ENCODE peak calls at places on chromosomes 1 and 21, in ten cellular contexts. One of them, this sample, is unnamed. For H3K4me1 and H3K9me3, the result is how much of the 10 kb centered on the place peaks cover.

GRCh38 chr1:27382950-27383627 is at the start of gene CD164L2:
- DNase-seq in small intestine: peak
- DNase-seq in sigmoid colon: no peak
- DNase-seq in endothelial cell of umbilical vein: no peak
- DNase-seq in tibial nerve: no peak
- DNase-seq in psoas muscle: no peak
- DNase-seq in neuronal stem cell: no peak
- DNase-seq in hepatocyte: peak
- DNase-seq in Peyer's patch: peak
- DNase-seq in kidney: peak
- DNase-seq in this sample: no peak

GRCh38 chr1:63615809-63616420 is 22.7 kb downstream of the PGM1 start:
- DNase-seq in neuronal stem cell: peak
- DNase-seq in small intestine: peak
- DNase-seq in tibial nerve: peak
- DNase-seq in kidney: no peak
- DNase-seq in psoas muscle: peak
- DNase-seq in Peyer's patch: peak
- DNase-seq in hepatocyte: peak
- DNase-seq in sigmoid colon: peak
- DNase-seq in endothelial cell of umbilical vein: peak
- DNase-seq in this sample: peak

GRCh38 chr1:91226741-91227140 is 177.9 kb downstream of the HFM1 start:
- DNase-seq in endothelial cell of umbilical vein: no peak
- DNase-seq in neuronal stem cell: no peak
- DNase-seq in sigmoid colon: no peak
- DNase-seq in tibial nerve: no peak
- DNase-seq in kidney: no peak
- DNase-seq in hepatocyte: no peak
- DNase-seq in psoas muscle: no peak
- DNase-seq in small intestine: no peak
- DNase-seq in Peyer's patch: no peak
- DNase-seq in this sample: no peak

GRCh38 chr1:12014141-12014981 is 4.9 kb upstream of the MIIP start:
- DNase-seq in tibial nerve: no peak
- DNase-seq in sigmoid colon: no peak
- DNase-seq in hepatocyte: no peak
- DNase-seq in psoas muscle: no peak
- DNase-seq in neuronal stem cell: no peak
- DNase-seq in Peyer's patch: no peak
- DNase-seq in small intestine: no peak
- DNase-seq in endothelial cell of umbilical vein: no peak
- DNase-seq in kidney: no peak
- DNase-seq in this sample: no peak

GRCh38 chr21:37532868-37533780 is 166.6 kb downstream of the DYRK1A start:
- DNase-seq in tibial nerve: no peak
- DNase-seq in psoas muscle: no peak
- DNase-seq in kidney: peak
- DNase-seq in hepatocyte: peak
- DNase-seq in sigmoid colon: no peak
- DNase-seq in endothelial cell of umbilical vein: no peak
- DNase-seq in neuronal stem cell: no peak
- DNase-seq in Peyer's patch: no peak
- DNase-seq in small intestine: peak
- DNase-seq in this sample: no peak

GRCh38 chr1:65422241-65423203 is 2.1 kb downstream of the LEPR start:
- DNase-seq in psoas muscle: no peak
- DNase-seq in sigmoid colon: no peak
- DNase-seq in kidney: peak
- DNase-seq in endothelial cell of umbilical vein: peak
- DNase-seq in hepatocyte: no peak
- DNase-seq in Peyer's patch: no peak
- DNase-seq in tibial nerve: no peak
- DNase-seq in neuronal stem cell: no peak
- DNase-seq in small intestine: no peak
- DNase-seq in this sample: no peak

GRCh38 chr1:44103270-44104131 is 15.1 kb upstream of the KLF17 start:
- DNase-seq in kidney: no peak
- DNase-seq in Peyer's patch: no peak
- DNase-seq in sigmoid colon: no peak
- DNase-seq in small intestine: peak
- DNase-seq in hepatocyte: peak
- DNase-seq in endothelial cell of umbilical vein: no peak
- DNase-seq in neuronal stem cell: no peak
- DNase-seq in psoas muscle: no peak
- DNase-seq in tibial nerve: no peak
- DNase-seq in this sample: no peak

GRCh38 chr1:96048572-96048971 is 673.0 kb upstream of the PTBP2 start:
- DNase-seq in sigmoid colon: no peak
- DNase-seq in tibial nerve: no peak
- DNase-seq in small intestine: no peak
- DNase-seq in neuronal stem cell: no peak
- DNase-seq in kidney: no peak
- DNase-seq in Peyer's patch: no peak
- DNase-seq in hepatocyte: no peak
- DNase-seq in psoas muscle: no peak
- DNase-seq in endothelial cell of umbilical vein: no peak
- DNase-seq in this sample: no peak

GRCh38 chr1:8816831-8817412 is 518 bp downstream of the RERE start:
- DNase-seq in Peyer's patch: peak
- DNase-seq in hepatocyte: peak
- DNase-seq in psoas muscle: peak
- DNase-seq in small intestine: peak
- DNase-seq in sigmoid colon: peak
- DNase-seq in neuronal stem cell: no peak
- DNase-seq in endothelial cell of umbilical vein: peak
- DNase-seq in tibial nerve: peak
- DNase-seq in kidney: peak
- DNase-seq in this sample: peak

GRCh38 chr1:235866207-235866912 is at the start of gene LYST:
- DNase-seq in small intestine: peak
- DNase-seq in sigmoid colon: peak
- DNase-seq in Peyer's patch: peak
- DNase-seq in neuronal stem cell: peak
- DNase-seq in kidney: no peak
- DNase-seq in tibial nerve: peak
- DNase-seq in endothelial cell of umbilical vein: peak
- DNase-seq in hepatocyte: peak
- DNase-seq in psoas muscle: no peak
- DNase-seq in this sample: peak

GRCh38 chr1:77664923-77665516 is 17.4 kb downstream of the ZZZ3 start:
- DNase-seq in sigmoid colon: no peak
- DNase-seq in psoas muscle: no peak
- DNase-seq in hepatocyte: no peak
- DNase-seq in kidney: no peak
- DNase-seq in tibial nerve: no peak
- DNase-seq in small intestine: no peak
- DNase-seq in endothelial cell of umbilical vein: no peak
- DNase-seq in neuronal stem cell: no peak
- DNase-seq in Peyer's patch: no peak
- DNase-seq in this sample: peak

GRCh38 chr1:31703431-31704260 is at the start of gene COL16A1:
- DNase-seq in kidney: peak
- DNase-seq in Peyer's patch: peak
- DNase-seq in tibial nerve: peak
- DNase-seq in hepatocyte: peak
- DNase-seq in neuronal stem cell: no peak
- DNase-seq in small intestine: peak
- DNase-seq in sigmoid colon: peak
- DNase-seq in psoas muscle: peak
- DNase-seq in endothelial cell of umbilical vein: no peak
- DNase-seq in this sample: peak

GRCh38 chr21:35227774-35228173 is 178.7 kb upstream of the RUNX1 start:
- DNase-seq in endothelial cell of umbilical vein: no peak
- DNase-seq in psoas muscle: peak
- DNase-seq in Peyer's patch: peak
- DNase-seq in hepatocyte: no peak
- DNase-seq in kidney: no peak
- DNase-seq in neuronal stem cell: no peak
- DNase-seq in small intestine: no peak
- DNase-seq in sigmoid colon: no peak
- DNase-seq in tibial nerve: no peak
- DNase-seq in this sample: no peak

GRCh38 chr1:183105449-183105848 is 80.6 kb upstream of the LAMC2 start:
- DNase-seq in sigmoid colon: no peak
- DNase-seq in psoas muscle: no peak
- DNase-seq in neuronal stem cell: no peak
- DNase-seq in small intestine: no peak
- DNase-seq in tibial nerve: no peak
- DNase-seq in hepatocyte: no peak
- DNase-seq in endothelial cell of umbilical vein: no peak
- DNase-seq in kidney: no peak
- DNase-seq in Peyer's patch: no peak
- DNase-seq in this sample: peak

GRCh38 chr1:150572918-150573647 is 6.3 kb downstream of the MCL1 start:
- DNase-seq in sigmoid colon: peak
- DNase-seq in hepatocyte: peak
- DNase-seq in neuronal stem cell: no peak
- DNase-seq in kidney: no peak
- DNase-seq in Peyer's patch: peak
- DNase-seq in small intestine: no peak
- DNase-seq in psoas muscle: no peak
- DNase-seq in endothelial cell of umbilical vein: no peak
- DNase-seq in tibial nerve: no peak
- DNase-seq in this sample: peak
- H3K4me1 ChIP-seq in sigmoid colon: half or more
- H3K4me1 ChIP-seq in hepatocyte: under half
- H3K4me1 ChIP-seq in neuronal stem cell: under half
- H3K4me1 ChIP-seq in kidney: under half
- H3K4me1 ChIP-seq in Peyer's patch: under half
- H3K4me1 ChIP-seq in small intestine: under half
- H3K4me1 ChIP-seq in psoas muscle: half or more
- H3K4me1 ChIP-seq in endothelial cell of umbilical vein: under half
- H3K4me1 ChIP-seq in tibial nerve: half or more
- H3K4me1 ChIP-seq in this sample: half or more

GRCh38 chr21:10521091-10521598 is at the start of gene TPTE:
- DNase-seq in Peyer's patch: no peak
- DNase-seq in endothelial cell of umbilical vein: no peak
- DNase-seq in sigmoid colon: no peak
- DNase-seq in kidney: no peak
- DNase-seq in small intestine: no peak
- DNase-seq in tibial nerve: no peak
- DNase-seq in neuronal stem cell: no peak
- DNase-seq in hepatocyte: no peak
- DNase-seq in psoas muscle: no peak
- DNase-seq in this sample: no peak
- H3K9me3 ChIP-seq in Peyer's patch: under half
- H3K9me3 ChIP-seq in endothelial cell of umbilical vein: under half
- H3K9me3 ChIP-seq in sigmoid colon: under half
- H3K9me3 ChIP-seq in kidney: under half
- H3K9me3 ChIP-seq in small intestine: under half
- H3K9me3 ChIP-seq in tibial nerve: under half
- H3K9me3 ChIP-seq in neuronal stem cell: under half
- H3K9me3 ChIP-seq in hepatocyte: under half
- H3K9me3 ChIP-seq in psoas muscle: under half
- H3K9me3 ChIP-seq in this sample: under half

GRCh38 chr1:24971539-24971938 is 41.5 kb upstream of the RUNX3 start:
- DNase-seq in tibial nerve: no peak
- DNase-seq in hepatocyte: no peak
- DNase-seq in sigmoid colon: no peak
- DNase-seq in Peyer's patch: no peak
- DNase-seq in neuronal stem cell: no peak
- DNase-seq in endothelial cell of umbilical vein: no peak
- DNase-seq in psoas muscle: no peak
- DNase-seq in kidney: peak
- DNase-seq in small intestine: no peak
- DNase-seq in this sample: no peak

GRCh38 chr1:24970926-24971530 is 41.0 kb upstream of the RUNX3 start:
- DNase-seq in small intestine: no peak
- DNase-seq in kidney: peak
- DNase-seq in endothelial cell of umbilical vein: no peak
- DNase-seq in tibial nerve: no peak
- DNase-seq in neuronal stem cell: no peak
- DNase-seq in hepatocyte: no peak
- DNase-seq in psoas muscle: no peak
- DNase-seq in Peyer's patch: no peak
- DNase-seq in sigmoid colon: no peak
- DNase-seq in this sample: no peak

GRCh38 chr1:24970399-24970753 is 40.3 kb upstream of the RUNX3 start:
- DNase-seq in psoas muscle: no peak
- DNase-seq in endothelial cell of umbilical vein: no peak
- DNase-seq in tibial nerve: no peak
- DNase-seq in kidney: peak
- DNase-seq in hepatocyte: peak
- DNase-seq in neuronal stem cell: no peak
- DNase-seq in Peyer's patch: no peak
- DNase-seq in sigmoid colon: no peak
- DNase-seq in small intestine: no peak
- DNase-seq in this sample: peak

GRCh38 chr1:24968941-24969585 is 39.0 kb upstream of the RUNX3 start:
- DNase-seq in psoas muscle: no peak
- DNase-seq in hepatocyte: no peak
- DNase-seq in small intestine: no peak
- DNase-seq in tibial nerve: no peak
- DNase-seq in Peyer's patch: no peak
- DNase-seq in neuronal stem cell: no peak
- DNase-seq in sigmoid colon: no peak
- DNase-seq in endothelial cell of umbilical vein: no peak
- DNase-seq in kidney: peak
- DNase-seq in this sample: no peak

GRCh38 chr1:24969616-24970398 is 39.7 kb upstream of the RUNX3 start:
- DNase-seq in kidney: peak
- DNase-seq in endothelial cell of umbilical vein: no peak
- DNase-seq in Peyer's patch: no peak
- DNase-seq in neuronal stem cell: no peak
- DNase-seq in psoas muscle: no peak
- DNase-seq in small intestine: no peak
- DNase-seq in hepatocyte: no peak
- DNase-seq in tibial nerve: no peak
- DNase-seq in sigmoid colon: no peak
- DNase-seq in this sample: no peak
- H3K4me1 ChIP-seq in kidney: under half
- H3K4me1 ChIP-seq in endothelial cell of umbilical vein: under half
- H3K4me1 ChIP-seq in Peyer's patch: under half
- H3K4me1 ChIP-seq in neuronal stem cell: under half
- H3K4me1 ChIP-seq in psoas muscle: under half
- H3K4me1 ChIP-seq in small intestine: under half
- H3K4me1 ChIP-seq in hepatocyte: under half
- H3K4me1 ChIP-seq in tibial nerve: under half
- H3K4me1 ChIP-seq in sigmoid colon: under half
- H3K4me1 ChIP-seq in this sample: under half

DNA sequence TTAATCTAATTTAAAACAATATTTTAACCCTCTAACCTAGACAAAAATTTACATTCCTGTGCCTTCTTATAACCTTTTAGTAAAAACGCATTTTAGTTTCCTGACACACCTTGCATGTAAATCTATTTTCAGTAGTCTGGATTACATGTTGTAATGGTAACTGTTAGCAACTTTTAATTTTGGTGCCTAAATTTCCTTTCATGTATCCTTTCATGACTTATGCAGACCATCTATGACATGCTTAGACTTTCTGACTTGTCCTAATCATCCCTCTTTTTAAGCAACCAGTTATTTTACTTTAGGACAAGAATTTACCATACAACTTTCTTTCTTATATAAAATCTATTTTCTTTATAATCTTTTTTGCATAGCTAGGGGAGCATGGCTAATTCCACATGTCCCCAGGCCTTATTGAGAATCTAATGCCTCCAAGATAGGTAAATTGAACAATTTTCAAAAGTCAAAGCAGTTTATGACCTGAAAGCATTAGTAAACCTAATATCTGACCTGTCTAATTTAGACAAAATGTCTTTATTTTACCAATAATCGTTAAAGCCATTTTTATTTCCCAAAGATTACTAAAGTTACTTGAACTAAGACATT is 57.5 kb upstream of the IL12RB2 start:
- DNase-seq in neuronal stem cell: no peak
- DNase-seq in kidney: no peak
- DNase-seq in Peyer's patch: no peak
- DNase-seq in psoas muscle: no peak
- DNase-seq in small intestine: no peak
- DNase-seq in tibial nerve: no peak
- DNase-seq in sigmoid colon: no peak
- DNase-seq in hepatocyte: no peak
- DNase-seq in endothelial cell of umbilical vein: no peak
- DNase-seq in this sample: no peak
- H3K9me3 ChIP-seq in neuronal stem cell: under half
- H3K9me3 ChIP-seq in kidney: under half
- H3K9me3 ChIP-seq in Peyer's patch: under half
- H3K9me3 ChIP-seq in psoas muscle: under half
- H3K9me3 ChIP-seq in small intestine: under half
- H3K9me3 ChIP-seq in tibial nerve: under half
- H3K9me3 ChIP-seq in sigmoid colon: under half
- H3K9me3 ChIP-seq in hepatocyte: under half
- H3K9me3 ChIP-seq in endothelial cell of umbilical vein: under half
- H3K9me3 ChIP-seq in this sample: under half